ENCODE peak calls at places on chromosomes 7 and 10, in eight cellular contexts. V is transverse colon, E is upper lobe of left lung, M is K562, L is right lobe of liver, Z is gastrocnemius medialis, S is spleen, H is endothelial cell of umbilical vein. Y is an unnamed sample.

GRCh38 chr7:158781217-158781975 is 47.9 kb downstream of the ESYT2 start:
- DNase-seq in S (no peak), E (no peak), Z (no peak), L (no peak), M (no peak), H (no peak), V (no peak), Y (no peak)

GRCh38 chr10:102814456-102814871 is 22.7 kb downstream of the CYP17A1 start:
- DNase-seq in M (peak), L (no peak), E (no peak), V (no peak), S (no peak), H (peak), Z (no peak), Y (no peak)

GRCh38 chr10:19663344-19663743 is 152.9 kb upstream of the PLXDC2 start:
- DNase-seq in E (no peak), V (no peak), M (no peak), Z (no peak), S (no peak), H (no peak), L (no peak), Y (no peak)

GRCh38 chr10:1738950-1739349 is 1.6 kb upstream of the ADARB2 start:
- DNase-seq in H (no peak), E (no peak), Z (no peak), L (no peak), M (no peak), S (no peak), V (no peak), Y (no peak)

GRCh38 chr10:69716711-69717560 is 84.8 kb upstream of the COL13A1 start:
- DNase-seq in V (peak), Z (no peak), S (no peak), M (peak), H (no peak), E (peak), L (peak), Y (peak)

GRCh38 chr10:43361532-43362190 is 9.8 kb upstream of the FXYD4 start:
- DNase-seq in Z (no peak), M (no peak), S (no peak), E (no peak), L (no peak), H (no peak), V (no peak), Y (no peak)

GRCh38 chr10:77905086-77905735 is 21.3 kb downstream of the DLG5 start:
- DNase-seq in M (no peak), L (no peak), Z (no peak), V (no peak), H (no peak), E (no peak), S (no peak), Y (no peak)

GRCh38 chr7:92639956-92640355 is 49.8 kb upstream of the FAM133B start:
- DNase-seq in L (no peak), H (no peak), S (no peak), E (no peak), V (no peak), M (no peak), Z (no peak), Y (no peak)

GRCh38 chr10:48463318-48464003 is 141.4 kb downstream of the ARHGAP22 start:
- DNase-seq in M (peak), H (no peak), Z (no peak), E (no peak), V (no peak), L (no peak), S (peak), Y (peak)

GRCh38 chr10:70169661-70170364 is 501 bp downstream of the SAR1A start:
- DNase-seq in Z (no peak), M (no peak), S (no peak), E (no peak), L (no peak), V (no peak), H (peak), Y (no peak)

GRCh38 chr7:6092953-6093354 is 61.8 kb downstream of the ANKRD61 start:
- DNase-seq in M (no peak), S (no peak), Z (no peak), V (no peak), H (no peak), E (no peak), L (no peak), Y (no peak)

GRCh38 chr10:32005050-32005449 is 51.2 kb downstream of the KIF5B start:
- DNase-seq in M (peak), V (peak), H (peak), E (no peak), Z (no peak), S (no peak), L (no peak), Y (no peak)

GRCh38 chr10:90777614-90778013 is 80.2 kb downstream of the HTR7 start:
- DNase-seq in S (no peak), E (no peak), H (no peak), M (no peak), V (no peak), Z (no peak), L (no peak), Y (peak)

GRCh38 chr10:75662715-75663114 is 231.3 kb downstream of the LRMDA start:
- DNase-seq in M (no peak), H (no peak), Z (peak), S (no peak), L (no peak), V (peak), E (no peak), Y (peak)

GRCh38 chr10:78424721-78425120 is 391.1 kb downstream of the RPS24 start:
- DNase-seq in Z (no peak), S (no peak), L (no peak), M (peak), H (peak), E (no peak), V (no peak), Y (no peak)

GRCh38 chr7:51235593-51236313 is 80.9 kb downstream of the COBL start:
- DNase-seq in H (no peak), S (no peak), E (no peak), Z (no peak), L (no peak), M (no peak), V (no peak), Y (peak)

GRCh38 chr10:122462533-122463465 is 1.4 kb downstream of the HTRA1 start:
- DNase-seq in L (peak), M (no peak), Z (peak), H (peak), E (peak), V (no peak), S (no peak), Y (peak)

GRCh38 chr7:140033036-140033435 is 29.7 kb downstream of the PARP12 start:
- DNase-seq in E (no peak), S (no peak), H (peak), M (no peak), L (no peak), V (no peak), Z (no peak), Y (no peak)

GRCh38 chr7:79610301-79610700 is 156.8 kb upstream of the MAGI2 start:
- DNase-seq in L (no peak), H (no peak), Z (no peak), V (no peak), M (no peak), E (no peak), S (no peak), Y (no peak)

GRCh38 chr10:89236221-89236620 is 15.4 kb downstream of the LIPA start:
- DNase-seq in L (no peak), H (no peak), E (no peak), V (no peak), M (no peak), S (no peak), Z (no peak), Y (no peak)

GRCh38 chr10:35386594-35387174 is 50.4 kb downstream of the CCNY start:
- DNase-seq in M (no peak), H (peak), Z (no peak), E (no peak), V (no peak), L (no peak), S (no peak), Y (no peak)

GRCh38 chr7:40000734-40001315 is 50.8 kb downstream of the CDK13 start:
- DNase-seq in S (no peak), M (no peak), E (no peak), V (no peak), Z (no peak), H (no peak), L (no peak), Y (no peak)

GRCh38 chr10:118721005-118721876 is 33.5 kb downstream of the CACUL1 start:
- DNase-seq in S (no peak), L (no peak), H (peak), E (no peak), Z (no peak), M (peak), V (peak), Y (no peak)

GRCh38 chr10:3811331-3811870 is 26.4 kb upstream of the KLF6 start:
- DNase-seq in H (peak), S (no peak), E (no peak), M (no peak), L (no peak), Z (no peak), V (peak), Y (no peak)

GRCh38 chr10:7075110-7075509 is 335.7 kb downstream of the SFMBT2 start:
- DNase-seq in V (no peak), S (no peak), E (no peak), M (no peak), Z (no peak), L (no peak), H (no peak), Y (no peak)

GRCh38 chr10:48940372-48940771 is 732 bp upstream of the LRRC18 start:
- DNase-seq in M (no peak), E (no peak), Z (no peak), L (no peak), S (no peak), H (no peak), V (no peak), Y (no peak)

GRCh38 chr7:121406-121805 is 71.0 kb upstream of the FAM20C start:
- DNase-seq in E (no peak), L (no peak), Z (no peak), M (no peak), H (no peak), S (no peak), V (no peak), Y (no peak)

GRCh38 chr7:55276896-55277295 is 88.2 kb upstream of the LANCL2 start:
- DNase-seq in L (no peak), V (no peak), H (no peak), M (no peak), Z (no peak), S (no peak), E (no peak), Y (peak)

GRCh38 chr10:86163522-86164215 is 202.9 kb downstream of the GRID1 start:
- DNase-seq in E (no peak), H (no peak), V (peak), L (peak), S (peak), M (no peak), Z (no peak), Y (no peak)

GRCh38 chr7:116766881-116767280 is 94.9 kb downstream of the MET start:
- DNase-seq in S (no peak), H (no peak), E (no peak), M (no peak), Z (no peak), V (no peak), L (peak), Y (no peak)

GRCh38 chr7:44108768-44109750 is 4.9 kb downstream of the AEBP1 start:
- DNase-seq in S (no peak), L (no peak), H (no peak), M (peak), V (no peak), Z (no peak), E (no peak), Y (no peak)

GRCh38 chr7:88111136-88111748 is 108.6 kb downstream of the SRI start:
- DNase-seq in Z (no peak), E (no peak), V (no peak), S (no peak), M (peak), H (peak), L (no peak), Y (no peak)

GRCh38 chr10:24209421-24209770 is 458 bp downstream of the KIAA1217 start:
- DNase-seq in S (no peak), L (no peak), H (no peak), Z (no peak), M (no peak), E (no peak), V (no peak), Y (peak)

GRCh38 chr7:37047260-37047659 is 323.0 kb upstream of the AOAH start:
- DNase-seq in L (no peak), H (no peak), E (no peak), V (no peak), Z (no peak), S (no peak), M (no peak), Y (no peak)

GRCh38 chr7:21771906-21772610 is 173.6 kb downstream of the CDCA7L start:
- DNase-seq in E (no peak), L (no peak), Z (no peak), V (no peak), S (no peak), H (peak), M (peak), Y (no peak)

GRCh38 chr7:21768279-21768678 is 177.4 kb downstream of the CDCA7L start:
- DNase-seq in Z (no peak), E (no peak), H (no peak), S (no peak), L (no peak), M (no peak), V (no peak), Y (no peak)

GRCh38 chr7:21773326-21773725 is 172.4 kb downstream of the CDCA7L start:
- DNase-seq in H (no peak), E (no peak), S (no peak), L (no peak), V (no peak), Z (no peak), M (no peak), Y (no peak)

GRCh38 chr7:21767300-21767900 is 178.3 kb downstream of the CDCA7L start:
- DNase-seq in V (peak), M (peak), Z (no peak), H (peak), L (no peak), S (no peak), E (no peak), Y (no peak)

GRCh38 chr7:21771261-21771660 is 174.4 kb downstream of the CDCA7L start:
- DNase-seq in Z (no peak), S (no peak), M (no peak), E (no peak), H (no peak), V (no peak), L (no peak), Y (no peak)
- TF ChIP-seq CTCF in Z (no peak), S (no peak), M (no peak), E (no peak), H (no peak), V (no peak), L (no peak), Y (no peak)

DNA sequence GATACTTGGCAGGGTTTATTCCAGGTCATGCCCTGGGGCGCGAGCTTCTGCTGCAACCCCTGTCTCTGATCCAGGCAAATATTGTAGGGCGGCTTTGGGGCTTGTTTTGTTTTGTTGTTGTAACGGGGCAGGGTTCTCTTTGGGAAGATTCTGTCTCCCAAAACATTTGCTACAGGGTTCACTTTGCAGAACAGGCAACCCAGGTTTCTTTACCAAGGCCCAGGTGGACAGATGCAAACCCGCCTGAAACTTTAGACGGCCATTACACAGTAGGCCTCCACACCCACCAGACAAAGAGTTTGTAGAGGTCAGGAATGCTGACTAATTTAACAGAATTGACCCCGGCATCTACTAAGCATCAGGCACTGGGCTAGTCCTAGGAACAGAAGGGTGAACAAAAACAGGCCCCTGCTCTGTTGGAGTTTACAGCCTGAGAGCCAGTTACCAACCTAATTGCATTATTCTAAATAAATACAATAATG is 570 bp upstream of the CDCA7L start:
- DNase-seq in V (no peak), Z (no peak), L (no peak), E (no peak), H (no peak), S (no peak), M (peak), Y (peak)
- TF ChIP-seq POLR2A in V (no peak), Z (no peak), L (no peak), E (no peak), H (no peak), S (no peak), M (no peak), Y (no peak)

GRCh38 chr7:138460649-138461607 is 869 bp downstream of the TRIM24 start:
- DNase-seq in Z (peak), E (peak), H (peak), V (peak), S (no peak), M (peak), L (peak), Y (peak)

GRCh38 chr7:138458576-138459234 is 1.4 kb upstream of the TRIM24 start:
- DNase-seq in H (no peak), E (no peak), V (no peak), S (no peak), Z (no peak), L (no peak), M (no peak), Y (no peak)

GRCh38 chr7:138460176-138460648 is at the start of gene TRIM24:
- DNase-seq in H (no peak), M (no peak), Z (peak), E (no peak), S (peak), V (no peak), L (peak), Y (peak)

GRCh38 chr7:138456220-138456619 is 3.8 kb upstream of the TRIM24 start:
- DNase-seq in L (no peak), E (no peak), V (no peak), H (no peak), Z (no peak), M (no peak), S (no peak), Y (no peak)

GRCh38 chr7:138459300-138460175 is 521 bp upstream of the TRIM24 start:
- DNase-seq in L (no peak), Z (peak), E (peak), M (peak), H (peak), S (no peak), V (peak), Y (peak)
- TF ChIP-seq CTCF in L (peak), Z (peak), E (peak), M (peak), H (no peak), S (no peak), V (peak), Y (no peak)

GRCh38 chr10:100347568-100348195 is 649 bp downstream of the SCD start:
- DNase-seq in M (peak), L (no peak), Z (no peak), H (no peak), V (no peak), S (peak), E (no peak), Y (no peak)

GRCh38 chr10:100348389-100348927 is 1.4 kb downstream of the SCD start:
- DNase-seq in E (no peak), M (no peak), Z (no peak), L (no peak), H (no peak), V (no peak), S (no peak), Y (no peak)

GRCh38 chr10:100345570-100346330 is 1.3 kb upstream of the SCD start:
- DNase-seq in Z (peak), H (no peak), E (no peak), V (no peak), S (no peak), M (no peak), L (no peak), Y (no peak)

GRCh38 chr10:100346351-100346764 is 675 bp upstream of the SCD start:
- DNase-seq in M (peak), V (peak), L (peak), S (peak), E (peak), Z (peak), H (peak), Y (no peak)

GRCh38 chr10:100346765-100347567 is at the start of gene SCD:
- DNase-seq in E (peak), M (peak), L (peak), V (peak), S (peak), H (peak), Z (peak), Y (peak)
- TF ChIP-seq POLR2A in E (peak), M (peak), L (peak), V (peak), S (no peak), H (peak), Z (peak), Y (no peak)

GRCh38 chr10:131242007-131242406 is 69.5 kb downstream of the TCERG1L start:
- DNase-seq in E (no peak), L (no peak), S (peak), M (peak), V (no peak), H (no peak), Z (no peak), Y (no peak)
- TF ChIP-seq CTCF in E (peak), L (peak), S (no peak), M (peak), V (no peak), H (no peak), Z (no peak), Y (no peak)

DNA sequence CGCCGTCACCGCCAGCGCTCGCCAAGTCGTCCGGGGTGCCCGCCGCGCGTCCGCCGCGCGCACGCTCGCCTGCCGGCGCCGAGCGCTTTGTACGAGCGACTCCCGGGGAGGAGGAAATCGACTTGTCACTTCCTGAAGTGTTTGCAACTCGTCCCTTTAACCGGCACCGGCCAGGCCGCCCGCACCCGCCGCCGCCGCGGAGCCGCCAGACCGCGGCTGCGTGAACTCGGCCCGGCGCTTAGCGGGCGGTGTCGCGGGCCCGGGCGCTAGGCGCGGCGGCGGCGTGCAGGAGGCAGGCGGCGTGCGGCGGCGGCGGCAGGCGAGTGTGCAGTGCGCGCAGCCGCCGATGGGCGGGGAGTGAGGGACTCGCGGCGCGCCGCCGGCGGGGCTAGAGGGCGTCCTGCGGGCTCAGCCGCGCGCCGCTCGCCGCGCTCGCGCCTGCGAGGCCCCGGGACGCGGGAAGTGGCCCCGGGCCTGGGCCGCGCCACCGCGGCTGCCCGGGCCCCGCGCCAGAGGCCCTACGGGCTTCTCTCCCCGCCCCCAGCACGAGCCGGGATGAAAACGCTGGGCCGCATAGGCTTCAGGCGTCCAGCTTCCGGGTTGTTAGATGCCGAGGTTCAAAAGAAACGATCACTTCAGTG is at the start of gene FAM53B:
- DNase-seq in S (peak), H (peak), M (peak), L (peak), V (peak), E (peak), Z (peak), Y (peak)
- TF ChIP-seq POLR2A in S (no peak), H (peak), M (no peak), L (peak), V (no peak), E (peak), Z (peak), Y (no peak)

Y was measured in lower leg skin.